ENCODE peak calls at places on chromosomes 13 and 19, in eight cellular contexts. L is H9; V is cardiac muscle cell; S is HL-60; Y is CD8-positive, alpha-beta memory T cell; W is psoas muscle; X is K562; U is DND-41. P is an unnamed sample.

GRCh38 chr19:39736088-39736487 is 1.7 kb downstream of the CLC start:
- DNase-seq in L (no peak), V (no peak), S (no peak), Y (no peak), W (no peak), X (no peak), U (no peak), P (no peak)

GRCh38 chr19:58279042-58279924 is 528 bp downstream of the ZNF8 start:
- DNase-seq in L (peak), V (peak), S (peak), Y (peak), W (peak), X (peak), U (peak), P (peak)

GRCh38 chr13:25213716-25214115 is 41.6 kb upstream of the AMER2 start:
- DNase-seq in L (no peak), V (no peak), S (no peak), Y (no peak), W (no peak), X (no peak), U (no peak), P (no peak)

GRCh38 chr19:58544591-58545285 is 874 bp downstream of the TRIM28 start:
- DNase-seq in L (peak), V (peak), S (peak), Y (peak), W (no peak), X (peak), U (peak), P (peak)

GRCh38 chr13:28273919-28274318 is 135.6 kb downstream of the PAN3 start:
- DNase-seq in L (no peak), V (no peak), S (no peak), Y (no peak), W (no peak), X (no peak), U (peak), P (no peak)

GRCh38 chr13:23901365-23901764 is 4.1 kb upstream of the C1QTNF9B start:
- DNase-seq in L (no peak), V (no peak), S (no peak), Y (no peak), W (no peak), X (no peak), U (no peak), P (no peak)

GRCh38 chr13:45367358-45367757 is 26.4 kb upstream of the TPT1 start:
- DNase-seq in L (peak), V (no peak), S (peak), Y (peak), W (peak), X (peak), U (peak), P (peak)

GRCh38 chr13:79659161-79659560 is 178.2 kb downstream of the NDFIP2 start:
- DNase-seq in L (no peak), V (peak), S (peak), Y (no peak), W (peak), X (no peak), U (no peak), P (no peak)

GRCh38 chr19:407501-408440 is 1.2 kb downstream of the C2CD4C start:
- DNase-seq in L (peak), V (no peak), S (no peak), Y (peak), W (no peak), X (no peak), U (no peak), P (peak)

GRCh38 chr19:16372065-16372915 is 47.7 kb downstream of the KLF2 start:
- DNase-seq in L (no peak), V (no peak), S (no peak), Y (no peak), W (no peak), X (no peak), U (no peak), P (peak)

GRCh38 chr13:25170554-25171107 is 1.5 kb downstream of the AMER2 start:
- DNase-seq in L (no peak), V (peak), S (no peak), Y (no peak), W (no peak), X (no peak), U (no peak), P (no peak)

GRCh38 chr13:76708138-76708537 is 178.1 kb downstream of the KCTD12 start:
- DNase-seq in L (no peak), V (no peak), S (no peak), Y (no peak), W (no peak), X (no peak), U (no peak), P (no peak)

GRCh38 chr19:1171755-1172352 is 2.2 kb downstream of the SBNO2 start:
- DNase-seq in L (no peak), V (no peak), S (no peak), Y (no peak), W (no peak), X (no peak), U (no peak), P (no peak)

GRCh38 chr13:111489301-111489700 is 168.9 kb downstream of the TEX29 start:
- DNase-seq in L (no peak), V (no peak), S (no peak), Y (no peak), W (no peak), X (no peak), U (no peak), P (no peak)

GRCh38 chr13:28495586-28496564 is 947 bp upstream of the FLT1 start:
- DNase-seq in L (no peak), V (no peak), S (peak), Y (no peak), W (peak), X (no peak), U (no peak), P (no peak)

GRCh38 chr13:74200081-74200480 is 65.9 kb upstream of the KLF12 start:
- DNase-seq in L (no peak), V (no peak), S (no peak), Y (no peak), W (no peak), X (no peak), U (no peak), P (no peak)

GRCh38 chr13:21227917-21228316 is 51.5 kb downstream of the MRPL57 start:
- DNase-seq in L (no peak), V (no peak), S (no peak), Y (no peak), W (no peak), X (no peak), U (no peak), P (no peak)

GRCh38 chr13:108495686-108496363 is 133.6 kb upstream of the MYO16 start:
- DNase-seq in L (peak), V (peak), S (peak), Y (no peak), W (no peak), X (no peak), U (no peak), P (peak)

GRCh38 chr13:20826810-20827560 is 53.2 kb upstream of the EEF1AKMT1 start:
- DNase-seq in L (no peak), V (no peak), S (no peak), Y (no peak), W (no peak), X (no peak), U (no peak), P (no peak)

GRCh38 chr19:55606471-55606787 is 982 bp downstream of the ZNF865 start:
- DNase-seq in L (no peak), V (no peak), S (no peak), Y (no peak), W (no peak), X (no peak), U (no peak), P (no peak)

GRCh38 chr19:16457195-16457953 is 14.4 kb downstream of the EPS15L1 start:
- DNase-seq in L (no peak), V (peak), S (no peak), Y (no peak), W (peak), X (no peak), U (no peak), P (peak)

GRCh38 chr19:15381864-15382263 is 2.3 kb upstream of the AKAP8 start:
- DNase-seq in L (no peak), V (no peak), S (no peak), Y (no peak), W (no peak), X (no peak), U (no peak), P (no peak)

GRCh38 chr19:32687681-32688080 is 3.9 kb upstream of the NUDT19 start:
- DNase-seq in L (no peak), V (no peak), S (no peak), Y (no peak), W (no peak), X (peak), U (no peak), P (no peak)

GRCh38 chr19:45472557-45473365 is 5.0 kb downstream of the FOSB start:
- DNase-seq in L (no peak), V (no peak), S (no peak), Y (peak), W (no peak), X (no peak), U (no peak), P (no peak)

GRCh38 chr13:30978981-30979956 is 46.8 kb downstream of the TEX26 start:
- DNase-seq in L (peak), V (peak), S (peak), Y (no peak), W (no peak), X (peak), U (peak), P (no peak)

GRCh38 chr19:42132030-42132628 is at the start of gene POU2F2:
- DNase-seq in L (peak), V (no peak), S (no peak), Y (peak), W (peak), X (peak), U (peak), P (no peak)

GRCh38 chr19:8459520-8460260 is 14.9 kb downstream of the HNRNPM start:
- DNase-seq in L (no peak), V (no peak), S (no peak), Y (no peak), W (no peak), X (no peak), U (no peak), P (peak)

DNA sequence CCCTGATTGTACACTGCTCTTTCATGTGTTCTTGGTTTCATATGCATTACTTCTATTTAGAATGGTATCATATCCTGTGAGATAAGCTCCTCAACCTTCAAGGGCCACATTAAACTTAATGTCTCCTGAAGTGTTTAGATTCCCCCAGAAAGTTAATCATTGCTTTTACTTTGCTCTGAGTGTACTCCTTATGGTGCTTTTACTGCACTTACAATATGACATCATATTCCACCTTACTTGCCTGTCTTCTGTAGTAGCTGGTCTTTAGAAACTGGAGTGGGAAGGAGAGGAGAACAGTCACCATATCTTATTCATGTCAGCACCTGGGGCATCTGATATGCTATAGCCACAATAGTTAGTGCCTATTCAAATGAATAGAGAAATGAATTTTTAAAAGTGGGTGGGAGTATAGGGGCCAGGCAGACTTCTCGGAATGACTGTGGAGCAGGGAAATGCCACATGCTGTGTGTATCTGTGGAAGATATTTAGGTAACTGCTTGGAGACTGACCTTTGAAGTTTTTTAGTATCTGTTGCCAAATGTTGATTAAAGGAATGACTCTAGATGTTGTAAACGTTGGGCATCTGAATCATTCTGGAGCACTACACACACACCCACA is 40.2 kb downstream of the SLAIN1 start:
- DNase-seq in L (no peak), V (no peak), S (no peak), Y (no peak), W (no peak), X (no peak), U (no peak), P (no peak)
- H3K27ac ChIP-seq in L (no peak), V (no peak), S (no peak), Y (no peak), W (no peak), X (no peak), U (no peak), P (no peak)

DNA sequence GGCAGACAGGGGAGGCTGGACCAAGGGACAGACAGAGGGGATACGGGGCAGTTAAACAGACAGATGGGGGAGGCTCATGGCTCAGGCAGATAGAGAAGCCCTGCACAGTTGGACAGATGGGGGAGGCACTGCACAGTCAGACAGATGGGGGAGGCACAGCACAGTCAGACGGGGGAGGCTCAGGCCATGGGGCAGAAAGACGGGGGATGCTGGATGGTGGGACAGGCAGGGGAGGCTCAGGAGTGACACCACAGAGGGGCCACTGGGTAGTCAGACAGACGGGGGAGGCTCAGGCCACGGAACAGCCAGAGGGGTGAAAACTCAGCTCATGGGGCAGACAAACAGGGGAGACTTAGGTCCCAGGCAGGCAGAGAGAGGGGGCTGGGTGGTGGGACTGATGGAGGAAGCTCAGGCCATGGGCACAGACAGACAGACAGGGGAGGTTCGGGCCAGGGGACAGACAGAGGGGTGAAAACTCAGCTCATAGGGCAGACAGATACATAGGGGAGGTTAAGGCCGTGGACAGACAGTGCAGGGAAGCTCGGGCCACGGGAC is 886 bp downstream of the MFSD12 start:
- DNase-seq in L (no peak), V (no peak), S (peak), Y (no peak), W (no peak), X (no peak), U (no peak), P (peak)
- H3K27ac ChIP-seq in L (no peak), V (no peak), S (peak), Y (peak), W (peak), X (peak), U (peak), P (peak)

DNA sequence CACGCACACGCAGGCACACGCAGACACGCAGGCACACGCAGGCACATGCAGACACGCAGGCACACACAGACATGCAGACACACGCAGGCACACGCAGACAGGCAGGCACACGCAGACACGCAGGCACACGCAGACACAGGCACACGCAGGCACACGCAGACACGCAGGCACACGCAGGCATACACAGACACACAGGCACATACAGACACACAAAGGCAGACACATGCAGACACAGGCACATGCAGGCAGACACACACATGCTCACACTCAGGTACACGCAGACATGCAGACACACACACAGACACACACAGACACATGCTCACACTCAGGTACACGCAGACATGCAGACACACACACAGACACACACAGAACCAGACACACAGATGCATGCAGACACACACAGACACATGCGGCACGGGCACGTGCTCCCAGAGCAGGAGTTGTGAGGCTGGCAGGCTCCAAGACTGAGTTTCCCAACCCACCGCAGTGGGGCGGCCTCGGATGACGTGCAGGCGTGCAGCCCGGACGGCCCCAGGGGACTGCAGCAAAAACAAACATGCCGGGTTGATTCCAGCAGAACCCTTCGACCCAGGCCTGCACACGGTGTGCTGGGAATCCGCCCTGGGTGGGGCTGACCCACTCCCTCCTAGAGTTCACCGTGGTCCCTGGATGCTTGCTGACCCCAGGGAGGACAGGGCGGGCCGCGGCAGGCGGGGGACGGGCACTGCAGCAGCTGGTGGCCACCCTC is 100.0 kb downstream of the GADD45B start:
- DNase-seq in L (no peak), V (no peak), S (no peak), Y (no peak), W (peak), X (no peak), U (no peak), P (peak)
- H3K27ac ChIP-seq in L (no peak), V (no peak), S (no peak), Y (no peak), W (peak), X (no peak), U (no peak), P (peak)

GRCh38 chr13:65454403-65454802 is 1775.7 kb downstream of the PCDH9 start:
- DNase-seq in L (no peak), V (no peak), S (no peak), Y (no peak), W (no peak), X (no peak), U (no peak), P (no peak)

GRCh38 chr13:65456150-65456912 is 1773.8 kb downstream of the PCDH9 start:
- DNase-seq in L (no peak), V (no peak), S (no peak), Y (no peak), W (no peak), X (no peak), U (no peak), P (no peak)

DNA sequence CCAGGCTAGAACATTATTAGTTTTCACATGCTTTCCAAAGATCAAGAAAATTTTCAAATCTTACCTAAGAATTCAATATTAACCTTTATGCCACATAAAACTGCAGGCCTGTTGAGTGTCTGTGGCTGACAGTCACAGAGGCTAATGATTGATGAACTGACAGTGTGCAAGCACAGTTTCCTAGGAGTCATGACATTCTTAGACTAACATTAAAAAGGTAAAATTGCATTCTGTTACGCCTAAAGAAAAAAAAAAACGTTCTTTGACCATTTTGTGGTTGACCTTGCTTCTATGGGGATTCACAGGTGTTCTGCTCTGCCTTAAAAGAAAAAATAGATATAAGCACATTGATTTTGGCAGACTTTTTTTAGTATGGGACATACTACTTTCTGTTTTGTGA is 1776.2 kb downstream of the PCDH9 start:
- DNase-seq in L (no peak), V (no peak), S (no peak), Y (no peak), W (no peak), X (no peak), U (no peak), P (no peak)
- H3K27ac ChIP-seq in L (no peak), V (no peak), S (no peak), Y (no peak), W (no peak), X (no peak), U (no peak), P (no peak)